ENCODE peak calls at places on chromosomes 12 and 14, in four cellular contexts. B is stimulated activated CD4-positive, alpha-beta T cell treated with anti-CD3 and anti-CD28 coated beads, Interleukin-2, amount 100 ng/mL, for 48 hours; W is SHP77 treated with DMSO at 0.1 percent for 48 hours; Z is AG20443. N is an unnamed sample.

GRCh38 chr12:47079365-47079893 is at the start of gene PCED1B:
- DNase-seq in B (peak), W (peak), Z (peak), N (peak)

GRCh38 chr14:21884995-21885394 is 211.4 kb upstream of the OR4E1 start:
- DNase-seq in B (no peak), W (no peak), Z (no peak), N (no peak)

GRCh38 chr12:114995891-114996290 is 311.9 kb upstream of the TBX3 start:
- DNase-seq in B (no peak), W (no peak), Z (no peak), N (no peak)

GRCh38 chr14:105974902-105975301 is 448.5 kb downstream of the TMEM121 start:
- DNase-seq in B (peak), W (no peak), Z (no peak), N (peak)

GRCh38 chr12:113437729-113438100 is 15.5 kb downstream of the SDSL start:
- DNase-seq in B (no peak), W (no peak), Z (no peak), N (no peak)

GRCh38 chr14:77320238-77320935 is at the start of gene POMT2:
- DNase-seq in B (peak), W (peak), Z (peak), N (peak)

GRCh38 chr12:47889040-47889439 is 15.8 kb downstream of the VDR start:
- DNase-seq in B (no peak), W (no peak), Z (no peak), N (no peak)

GRCh38 chr12:59660148-59660547 is 64.3 kb downstream of the SLC16A7 start:
- DNase-seq in B (no peak), W (no peak), Z (no peak), N (no peak)

GRCh38 chr14:101037021-101037817 is 133.7 kb upstream of the RTL1 start:
- DNase-seq in B (no peak), W (no peak), Z (no peak), N (no peak)

GRCh38 chr12:62291888-62292760 is 31.9 kb downstream of the USP15 start:
- DNase-seq in B (no peak), W (no peak), Z (peak), N (no peak)

GRCh38 chr12:15701212-15701611 is 88.0 kb downstream of the EPS8 start:
- DNase-seq in B (no peak), W (no peak), Z (no peak), N (no peak)

GRCh38 chr14:101578489-101578888 is 17.2 kb downstream of the DIO3 start:
- DNase-seq in B (no peak), W (no peak), Z (no peak), N (no peak)

GRCh38 chr12:107490000-107490399 is 195.6 kb upstream of the PWP1 start:
- DNase-seq in B (no peak), W (no peak), Z (no peak), N (no peak)

GRCh38 chr12:45369065-45369464 is 153.2 kb downstream of the ANO6 start:
- DNase-seq in B (no peak), W (no peak), Z (peak), N (no peak)

GRCh38 chr14:86457729-86458128 is 927.8 kb downstream of the FLRT2 start:
- DNase-seq in B (no peak), W (no peak), Z (no peak), N (no peak)

GRCh38 chr12:54891717-54892478 is 37.6 kb downstream of the MUCL1 start:
- DNase-seq in B (no peak), W (peak), Z (no peak), N (no peak)

GRCh38 chr14:24052656-24053547 is 1.1 kb downstream of the CARMIL3 start:
- DNase-seq in B (peak), W (no peak), Z (no peak), N (peak)

GRCh38 chr14:100810861-100811461 is 15.0 kb upstream of the MEG3 start:
- DNase-seq in B (no peak), W (no peak), Z (no peak), N (no peak)

GRCh38 chr12:109131522-109132050 is 15.2 kb downstream of the ACACB start:
- DNase-seq in B (no peak), W (no peak), Z (peak), N (no peak)

GRCh38 chr12:98656289-98657101 is 11.4 kb downstream of the APAF1 start:
- DNase-seq in B (no peak), W (no peak), Z (no peak), N (no peak)

GRCh38 chr12:91948504-91948903 is 197.1 kb downstream of the BTG1 start:
- DNase-seq in B (no peak), W (no peak), Z (no peak), N (no peak)